ENCODE peak calls at places on chromosome 18, in four cellular contexts. U is heart left ventricle, Y is thoracic aorta, S is fibroblast of lung. A is an unnamed sample.

GRCh38 chr18:22136395-22136794 is 33.0 kb upstream of the GATA6 start:
- DNase-seq in U (no peak), Y (no peak), S (peak; percentile 25), A (no peak)

GRCh38 chr18:35671952-35672603 is 90.5 kb downstream of the GALNT1 start:
- DNase-seq in U (no peak), Y (no peak), S (peak; percentile 13), A (no peak)

GRCh38 chr18:66342577-66342976 is 261.3 kb downstream of the CDH19 start:
- DNase-seq in U (no peak), Y (no peak), S (no peak), A (no peak)

GRCh38 chr18:59783138-59783537 is 85.9 kb upstream of the CCBE1 start:
- DNase-seq in U (no peak), Y (no peak), S (peak; percentile 60), A (no peak)

GRCh38 chr18:39952816-39953215 is 2002.2 kb upstream of the PIK3C3 start:
- DNase-seq in U (no peak), Y (no peak), S (no peak), A (no peak)

GRCh38 chr18:55236150-55236931 is 277.1 kb upstream of the CCDC68 start:
- DNase-seq in U (no peak), Y (no peak), S (peak; percentile 62), A (no peak)

GRCh38 chr18:12742453-12742852 is 39.6 kb downstream of the PSMG2 start:
- DNase-seq in U (no peak), Y (no peak), S (peak; percentile 71), A (no peak)

GRCh38 chr18:830315-830901 is 18.4 kb upstream of the YES1 start:
- DNase-seq in U (peak; percentile 35), Y (no peak), S (peak; percentile 84), A (no peak)

GRCh38 chr18:76489081-76489480 is 6.0 kb downstream of the ZNF516 start:
- DNase-seq in U (no peak), Y (no peak), S (peak; percentile 15), A (no peak)

GRCh38 chr18:76487782-76488181 is 7.3 kb downstream of the ZNF516 start:
- DNase-seq in U (no peak), Y (no peak), S (no peak), A (no peak)

GRCh38 chr18:76487076-76487475 is 8.0 kb downstream of the ZNF516 start:
- DNase-seq in U (no peak), Y (no peak), S (no peak), A (no peak)

GRCh38 chr18:76486600-76486999 is 8.4 kb downstream of the ZNF516 start:
- DNase-seq in U (no peak), Y (no peak), S (no peak), A (no peak)

GRCh38 chr18:76488190-76488589 is 6.9 kb downstream of the ZNF516 start:
- DNase-seq in U (no peak), Y (no peak), S (peak; percentile 79), A (no peak)
- H3K4me3 ChIP-seq in U (no peak overlapping the region), Y (no peak overlapping the region), S (no peak overlapping the region), A (no peak overlapping the region)

DNA sequence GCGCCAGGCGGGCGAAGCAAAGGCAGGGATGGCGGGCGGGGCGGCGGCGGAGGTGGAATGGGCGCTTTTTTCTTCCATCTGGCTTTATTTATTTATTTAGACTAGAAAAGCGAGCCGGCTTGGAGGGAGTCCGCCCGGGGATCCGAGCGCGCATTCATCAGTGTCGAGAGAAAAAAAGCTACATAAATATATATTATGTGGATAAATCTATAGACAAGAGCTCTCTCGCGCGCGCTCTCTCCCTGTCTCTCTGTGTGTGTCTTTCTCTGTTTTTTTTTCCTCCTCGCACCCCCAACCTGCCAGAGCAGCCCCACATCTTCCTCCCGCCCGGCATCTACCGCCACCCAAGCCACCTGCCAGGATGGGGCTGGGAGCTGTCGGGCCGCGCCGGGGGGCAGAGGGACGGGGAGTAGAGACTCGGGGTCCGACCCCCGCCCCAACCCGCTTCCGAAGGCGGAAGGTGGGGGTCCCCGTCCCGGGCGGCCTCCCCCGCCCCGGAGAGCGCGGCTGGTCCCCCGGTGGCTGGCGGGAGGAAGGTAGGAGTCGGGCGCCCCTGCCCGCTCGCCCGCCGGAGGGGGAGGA is 972 bp upstream of the CELF4 start:
- DNase-seq in U (no peak), Y (no peak), S (no peak), A (no peak)
- H3K27me3 ChIP-seq in U (peaks cover 76% of the 10 kb centered on the region), Y (peaks cover 25% of the 10 kb centered on the region), S (peaks cover 25% of the 10 kb centered on the region), A (peaks cover 8% of the 10 kb centered on the region)

GRCh38 chr18:62610509-62611394 is 87.9 kb downstream of the ZCCHC2 start:
- DNase-seq in U (no peak), Y (no peak), S (no peak), A (no peak)
- H3K4me3 ChIP-seq in U (peak overlapping the region; percentile 35), Y (peak overlapping the region; percentile 61), S (no peak overlapping the region), A (peak overlapping the region; percentile 55)

GRCh38 chr18:78939105-78939504 is 40.5 kb upstream of the SALL3 start:
- DNase-seq in U (no peak), Y (no peak), S (peak; percentile 11), A (no peak)
- H3K27me3 ChIP-seq in U (no peaks in the 10 kb centered on the region), Y (no peaks in the 10 kb centered on the region), S (no peaks in the 10 kb centered on the region), A (no peaks in the 10 kb centered on the region)

GRCh38 chr18:57792741-57793629 is 10.1 kb downstream of the ATP8B1 start:
- DNase-seq in U (no peak), Y (no peak), S (no peak), A (no peak)
- H3K4me3 ChIP-seq in U (peak overlapping the region; percentile 26), Y (peak overlapping the region; percentile 57), S (peak overlapping the region; percentile 0), A (no peak overlapping the region)